ENCODE peak calls at places on chromosomes 7 and 10, in nine cellular contexts. One of them, this sample, is unnamed.

GRCh38 chr10:88949912-88950664 is 2.5 kb downstream of the ACTA2 start:
- DNase-seq in stimulated activated CD4-positive, alpha-beta T cell treated with anti-CD3 and anti-CD28 coated beads, Interleukin-1b, Interleukin-23, amount 100 ng/mL, for 1 hour: no peak
- DNase-seq in adrenal gland: no peak
- DNase-seq in ureter: no peak
- DNase-seq in SW480: no peak
- DNase-seq in MV-4-11: no peak
- DNase-seq in HFF-Myc: no peak
- DNase-seq in activated CD4-positive, CD25-positive, alpha-beta regulatory T cell: no peak
- DNase-seq in neural crest cell: no peak
- DNase-seq in this sample: peak; percentile 19

GRCh38 chr7:17298840-17299476 is 506 bp downstream of the AHR start:
- DNase-seq in ureter: peak; percentile 60
- DNase-seq in HFF-Myc: no peak
- DNase-seq in stimulated activated CD4-positive, alpha-beta T cell treated with anti-CD3 and anti-CD28 coated beads, Interleukin-1b, Interleukin-23, amount 100 ng/mL, for 1 hour: peak; percentile 16
- DNase-seq in neural crest cell: no peak
- DNase-seq in SW480: peak; percentile 69
- DNase-seq in adrenal gland: peak; percentile 60
- DNase-seq in MV-4-11: no peak
- DNase-seq in activated CD4-positive, CD25-positive, alpha-beta regulatory T cell: peak; percentile 48
- DNase-seq in this sample: no peak

GRCh38 chr7:139867847-139868246 is 38.8 kb downstream of the TBXAS1 start:
- DNase-seq in neural crest cell: no peak
- DNase-seq in stimulated activated CD4-positive, alpha-beta T cell treated with anti-CD3 and anti-CD28 coated beads, Interleukin-1b, Interleukin-23, amount 100 ng/mL, for 1 hour: no peak
- DNase-seq in activated CD4-positive, CD25-positive, alpha-beta regulatory T cell: no peak
- DNase-seq in SW480: peak; percentile 43
- DNase-seq in MV-4-11: no peak
- DNase-seq in adrenal gland: no peak
- DNase-seq in HFF-Myc: no peak
- DNase-seq in ureter: no peak
- DNase-seq in this sample: no peak

GRCh38 chr7:151433721-151434400 is 6.1 kb downstream of the CRYGN start:
- DNase-seq in SW480: no peak
- DNase-seq in activated CD4-positive, CD25-positive, alpha-beta regulatory T cell: no peak
- DNase-seq in adrenal gland: no peak
- DNase-seq in HFF-Myc: no peak
- DNase-seq in neural crest cell: no peak
- DNase-seq in MV-4-11: no peak
- DNase-seq in stimulated activated CD4-positive, alpha-beta T cell treated with anti-CD3 and anti-CD28 coated beads, Interleukin-1b, Interleukin-23, amount 100 ng/mL, for 1 hour: no peak
- DNase-seq in ureter: no peak
- DNase-seq in this sample: no peak

GRCh38 chr10:124565565-124566221 is 104.1 kb downstream of the LHPP start:
- DNase-seq in SW480: peak; percentile 66
- DNase-seq in HFF-Myc: no peak
- DNase-seq in MV-4-11: no peak
- DNase-seq in ureter: no peak
- DNase-seq in neural crest cell: peak; percentile 25
- DNase-seq in adrenal gland: no peak
- DNase-seq in activated CD4-positive, CD25-positive, alpha-beta regulatory T cell: no peak
- DNase-seq in stimulated activated CD4-positive, alpha-beta T cell treated with anti-CD3 and anti-CD28 coated beads, Interleukin-1b, Interleukin-23, amount 100 ng/mL, for 1 hour: no peak
- DNase-seq in this sample: no peak

GRCh38 chr10:27626821-27627359 is 118.7 kb downstream of the MKX start:
- DNase-seq in SW480: no peak
- DNase-seq in adrenal gland: no peak
- DNase-seq in activated CD4-positive, CD25-positive, alpha-beta regulatory T cell: no peak
- DNase-seq in MV-4-11: no peak
- DNase-seq in stimulated activated CD4-positive, alpha-beta T cell treated with anti-CD3 and anti-CD28 coated beads, Interleukin-1b, Interleukin-23, amount 100 ng/mL, for 1 hour: no peak
- DNase-seq in neural crest cell: no peak
- DNase-seq in ureter: no peak
- DNase-seq in HFF-Myc: no peak
- DNase-seq in this sample: no peak

GRCh38 chr10:29619273-29619672 is 15.5 kb downstream of the SVIL start:
- DNase-seq in HFF-Myc: no peak
- DNase-seq in neural crest cell: no peak
- DNase-seq in adrenal gland: no peak
- DNase-seq in SW480: no peak
- DNase-seq in stimulated activated CD4-positive, alpha-beta T cell treated with anti-CD3 and anti-CD28 coated beads, Interleukin-1b, Interleukin-23, amount 100 ng/mL, for 1 hour: no peak
- DNase-seq in MV-4-11: no peak
- DNase-seq in activated CD4-positive, CD25-positive, alpha-beta regulatory T cell: no peak
- DNase-seq in ureter: no peak
- DNase-seq in this sample: peak; percentile 80

GRCh38 chr10:29541826-29542225 is 92.9 kb downstream of the SVIL start:
- DNase-seq in HFF-Myc: no peak
- DNase-seq in neural crest cell: no peak
- DNase-seq in SW480: no peak
- DNase-seq in adrenal gland: no peak
- DNase-seq in MV-4-11: no peak
- DNase-seq in ureter: no peak
- DNase-seq in activated CD4-positive, CD25-positive, alpha-beta regulatory T cell: no peak
- DNase-seq in stimulated activated CD4-positive, alpha-beta T cell treated with anti-CD3 and anti-CD28 coated beads, Interleukin-1b, Interleukin-23, amount 100 ng/mL, for 1 hour: no peak
- DNase-seq in this sample: no peak

GRCh38 chr10:119448579-119449209 is 93.8 kb downstream of the RGS10 start:
- DNase-seq in SW480: no peak
- DNase-seq in stimulated activated CD4-positive, alpha-beta T cell treated with anti-CD3 and anti-CD28 coated beads, Interleukin-1b, Interleukin-23, amount 100 ng/mL, for 1 hour: no peak
- DNase-seq in ureter: no peak
- DNase-seq in activated CD4-positive, CD25-positive, alpha-beta regulatory T cell: no peak
- DNase-seq in HFF-Myc: no peak
- DNase-seq in adrenal gland: no peak
- DNase-seq in neural crest cell: no peak
- DNase-seq in MV-4-11: no peak
- DNase-seq in this sample: no peak

This sample was measured in renal cortical epithelial cell.